ENCODE peak calls at places on chromosomes 11 and 22, in six cellular contexts. F is AG09309, P is lower lobe of right lung, G is bronchial epithelial cell, V is endothelial cell of umbilical vein, S is heart left ventricle. E is an unnamed sample.

GRCh38 chr22:29165336-29166060 is 40.2 kb upstream of the EMID1 start:
- DNase-seq in F (no peak), P (no peak), G (no peak), V (no peak), S (no peak), E (no peak)

GRCh38 chr11:73508243-73509176 is 89.4 kb downstream of the FAM168A start:
- DNase-seq in F (no peak), P (no peak), G (no peak), V (no peak), S (no peak), E (no peak)

GRCh38 chr11:26062665-26063064 is 269.3 kb upstream of the ANO3 start:
- DNase-seq in F (no peak), P (no peak), G (no peak), V (no peak), S (no peak), E (no peak)

GRCh38 chr11:124041254-124041653 is at the start of gene OR10G7:
- DNase-seq in F (no peak), P (no peak), G (no peak), V (no peak), S (no peak), E (no peak)

GRCh38 chr11:111059726-111060125 is 185.8 kb upstream of the POU2AF2 start:
- DNase-seq in F (no peak), P (no peak), G (peak; percentile 95), V (no peak), S (no peak), E (no peak)

GRCh38 chr22:29382575-29383328 is 5.6 kb downstream of the AP1B1 start:
- DNase-seq in F (no peak), P (no peak), G (no peak), V (peak; percentile 58), S (no peak), E (no peak)

GRCh38 chr11:134340354-134340964 is 8.7 kb downstream of the GLB1L2 start:
- DNase-seq in F (no peak), P (no peak), G (no peak), V (no peak), S (no peak), E (peak; percentile 38)

GRCh38 chr11:7579226-7579825 is 65.5 kb downstream of the PPFIBP2 start:
- DNase-seq in F (no peak), P (no peak), G (no peak), V (no peak), S (no peak), E (no peak)

GRCh38 chr11:36478700-36479329 is 31.3 kb downstream of the TRAF6 start:
- DNase-seq in F (peak; percentile 17), P (no peak), G (peak; percentile 49), V (peak; percentile 60), S (no peak), E (peak; percentile 39)

GRCh38 chr11:99325807-99326206 is 305.1 kb downstream of the CNTN5 start:
- DNase-seq in F (peak; percentile 29), P (no peak), G (peak; percentile 64), V (no peak), S (no peak), E (no peak)

GRCh38 chr11:115919341-115920086 is 415.3 kb upstream of the CADM1 start:
- DNase-seq in F (no peak), P (no peak), G (peak; percentile 35), V (no peak), S (no peak), E (no peak)

GRCh38 chr11:120666121-120666639 is 154.6 kb downstream of the GRIK4 start:
- DNase-seq in F (no peak), P (no peak), G (no peak), V (no peak), S (no peak), E (peak; percentile 72)

GRCh38 chr11:90542092-90542491 is 319.2 kb upstream of the CHORDC1 start:
- DNase-seq in F (no peak), P (no peak), G (peak; percentile 5), V (no peak), S (no peak), E (no peak)

GRCh38 chr22:33677536-33677935 is 242.7 kb downstream of the LARGE1 start:
- DNase-seq in F (no peak), P (no peak), G (no peak), V (no peak), S (peak; percentile 28), E (no peak)

GRCh38 chr11:117843666-117844484 is 19.3 kb upstream of the FXYD2 start:
- DNase-seq in F (peak; percentile 8), P (peak; percentile 84), G (peak; percentile 57), V (peak; percentile 69), S (peak; percentile 83), E (peak; percentile 75)

GRCh38 chr11:68938088-68938487 is 34.4 kb downstream of the IGHMBP2 start:
- DNase-seq in F (no peak), P (no peak), G (no peak), V (no peak), S (no peak), E (peak; percentile 25)

GRCh38 chr11:57406337-57406904 is 16.0 kb upstream of the PRG2 start:
- DNase-seq in F (no peak), P (no peak), G (peak; percentile 20), V (peak; percentile 90), S (peak; percentile 38), E (no peak)

GRCh38 chr11:1760351-1761109 is 3.2 kb downstream of the CTSD start:
- DNase-seq in F (no peak), P (peak; percentile 92), G (no peak), V (peak; percentile 40), S (peak; percentile 94), E (peak; percentile 52)

GRCh38 chr22:29044657-29045176 is 16.9 kb downstream of the C22orf31 start:
- DNase-seq in F (no peak), P (no peak), G (peak; percentile 53), V (peak; percentile 40), S (no peak), E (no peak)

GRCh38 chr22:42080287-42080686 is 787 bp downstream of the SMDT1 start:
- DNase-seq in F (no peak), P (no peak), G (no peak), V (peak; percentile 68), S (no peak), E (no peak)

GRCh38 chr11:83087035-83087434 is 15.3 kb upstream of the RAB30 start:
- DNase-seq in F (no peak), P (no peak), G (peak; percentile 48), V (peak; percentile 28), S (no peak), E (no peak)

GRCh38 chr11:250740-251299 is 14.0 kb downstream of the PSMD13 start:
- DNase-seq in F (no peak), P (peak; percentile 77), G (peak; percentile 37), V (peak; percentile 61), S (peak; percentile 47), E (peak; percentile 83)

DNA sequence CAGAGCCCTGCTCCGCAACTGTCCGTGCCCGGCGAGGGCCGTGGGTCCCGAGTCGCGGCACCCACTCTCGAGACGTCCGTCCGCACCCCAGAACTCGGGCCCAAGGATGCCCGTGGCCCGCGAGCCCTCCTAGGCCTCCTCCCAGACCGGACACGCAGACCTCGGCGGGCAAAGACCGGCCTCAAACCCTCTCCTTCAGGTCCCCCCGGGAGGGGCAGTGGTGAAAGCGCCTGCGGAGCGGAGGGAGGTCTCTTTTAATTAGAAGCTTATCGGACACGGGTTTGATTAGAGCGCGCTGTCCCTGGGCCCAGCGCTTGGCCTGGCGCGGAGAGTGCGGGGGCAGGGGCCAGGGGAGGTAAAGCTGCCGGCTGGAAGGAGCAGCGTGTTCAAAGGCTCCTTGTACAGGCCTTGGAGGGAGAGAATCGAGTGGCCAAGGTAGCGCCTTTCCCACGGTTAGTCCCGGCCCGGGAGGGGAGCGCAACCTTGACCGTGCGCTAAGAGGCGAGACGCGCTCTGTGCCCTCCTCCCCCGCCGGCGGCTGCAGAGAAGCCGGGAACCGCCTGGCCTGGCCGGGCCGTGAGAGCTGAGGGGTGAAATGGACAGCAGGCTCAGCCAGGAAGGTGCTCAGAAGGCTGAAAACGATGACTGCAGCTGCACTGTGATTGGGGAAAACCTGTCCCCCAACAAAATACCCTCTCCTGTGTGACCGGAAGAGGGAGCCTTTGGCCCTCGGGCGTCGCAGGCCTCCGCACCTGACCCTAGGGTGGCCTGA is 4.6 kb downstream of the WT1 start:
- DNase-seq in F (no peak), P (no peak), G (no peak), V (no peak), S (no peak), E (peak; percentile 92)
- H3K4me3 ChIP-seq in F (no peak overlapping the region), P (no peak overlapping the region), G (no peak overlapping the region), V (no peak overlapping the region), S (peak overlapping the region; percentile 17), E (peak overlapping the region; percentile 34)

DNA sequence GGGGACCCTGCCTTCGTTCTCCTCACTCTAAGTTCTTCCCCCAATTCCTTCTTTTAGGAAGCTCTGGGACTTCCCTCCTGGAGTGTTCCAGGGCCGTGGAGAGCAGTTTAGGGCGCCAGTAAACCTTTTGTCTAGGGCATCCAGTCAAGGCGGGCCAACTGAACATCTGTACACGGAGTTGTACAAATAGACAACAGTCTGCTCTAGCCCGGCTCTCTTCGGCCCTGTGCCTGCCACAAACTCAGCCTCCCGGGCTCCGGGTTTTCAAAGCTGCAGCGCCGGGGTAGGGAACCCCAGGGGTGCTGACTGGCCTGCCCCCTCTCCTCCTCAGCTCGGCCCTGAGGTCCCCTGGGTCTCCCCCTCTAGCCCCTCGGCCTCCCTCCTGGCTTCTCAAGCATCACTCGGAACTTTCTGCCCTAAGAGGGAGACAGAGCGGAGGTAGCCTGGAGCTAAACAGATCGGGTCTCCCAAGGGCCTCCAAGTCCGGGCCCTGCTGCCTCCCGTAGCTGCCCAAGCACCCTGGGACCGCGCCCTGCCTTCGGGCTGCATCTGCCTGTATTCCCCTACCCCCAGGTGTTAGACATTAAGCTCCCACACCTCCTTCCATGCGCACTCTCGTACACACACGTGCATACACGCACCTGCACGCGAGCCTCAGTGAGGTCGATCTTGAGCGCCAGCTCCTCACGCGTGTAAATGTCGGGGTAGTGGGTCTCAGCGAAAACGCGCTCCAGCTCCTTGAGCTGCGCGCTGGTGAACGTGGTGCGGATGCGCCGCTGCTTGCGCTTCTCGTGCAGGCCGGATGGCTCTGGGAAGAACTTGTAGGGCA is 3.3 kb downstream of the PHOX2A start:
- DNase-seq in F (no peak), P (no peak), G (no peak), V (no peak), S (no peak), E (peak; percentile 80)
- H3K4me3 ChIP-seq in F (no peak overlapping the region), P (peak overlapping the region; percentile 46), G (no peak overlapping the region), V (no peak overlapping the region), S (peak overlapping the region; percentile 46), E (peak overlapping the region; percentile 32)

GRCh38 chr11:44305643-44306468 is 4.1 kb downstream of the ALX4 start:
- DNase-seq in F (no peak), P (peak; percentile 60), G (no peak), V (peak; percentile 14), S (no peak), E (peak; percentile 89)
- H3K4me3 ChIP-seq in F (peak overlapping the region; percentile 30), P (peak overlapping the region; percentile 75), G (no peak overlapping the region), V (peak overlapping the region; percentile 55), S (peak overlapping the region; percentile 53), E (peak overlapping the region; percentile 12)

GRCh38 chr11:103880968-103881367 is 155.5 kb upstream of the DDI1 start:
- DNase-seq in F (no peak), P (no peak), G (no peak), V (no peak), S (no peak), E (no peak)
- H3K4me3 ChIP-seq in F (no peak overlapping the region), P (no peak overlapping the region), G (no peak overlapping the region), V (no peak overlapping the region), S (no peak overlapping the region), E (no peak overlapping the region)

DNA sequence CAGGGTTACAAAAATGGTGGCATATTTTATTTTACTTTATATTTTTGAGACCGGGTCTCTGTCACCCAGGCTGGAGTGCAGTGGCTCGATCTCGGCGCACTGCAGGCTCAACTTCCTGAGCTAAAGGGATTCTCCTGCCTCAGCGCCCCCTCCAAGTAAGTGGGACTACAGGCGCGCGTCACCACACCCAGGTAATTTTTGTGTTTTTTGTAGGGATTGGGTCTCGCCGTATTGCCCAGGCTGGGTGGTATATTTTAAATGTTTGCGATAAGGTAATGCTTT is 652 bp upstream of the FOSL1 start:
- DNase-seq in F (no peak), P (no peak), G (no peak), V (no peak), S (no peak), E (no peak)
- H3K4me3 ChIP-seq in F (no peak overlapping the region), P (peak overlapping the region; percentile 64), G (no peak overlapping the region), V (no peak overlapping the region), S (peak overlapping the region; percentile 57), E (no peak overlapping the region)

E was measured in H7.